ENCODE peak calls at places on chromosomes 1 and 21, in nine cellular contexts. N is A673, O is AG10803, U is heart left ventricle, G is uterus, K is choroid plexus epithelial cell, M is tibial artery, X is fibroblast of pulmonary artery, J is upper lobe of right lung. W is an unnamed sample.

GRCh38 chr1:53739109-53739681 is at the start of gene GLIS1:
- DNase-seq in N (peak; percentile 81), O (peak; percentile 82), U (peak; percentile 86), G (peak; percentile 87), K (peak; percentile 91), M (peak; percentile 79), X (peak; percentile 82), J (peak; percentile 87), W (peak; percentile 25)

GRCh38 chr21:42654179-42654912 is 925 bp downstream of the PDE9A start:
- DNase-seq in N (peak; percentile 78), O (no peak), U (no peak), G (no peak), K (no peak), M (no peak), X (no peak), J (peak; percentile 63), W (no peak)

GRCh38 chr1:175862418-175862817 is 119.0 kb upstream of the TNR start:
- DNase-seq in N (no peak), O (no peak), U (no peak), G (no peak), K (no peak), M (no peak), X (no peak), J (no peak), W (no peak)

GRCh38 chr21:36160850-36161178 is 4.2 kb downstream of the DOP1B start:
- DNase-seq in N (no peak), O (no peak), U (no peak), G (no peak), K (no peak), M (no peak), X (no peak), J (no peak), W (no peak)

GRCh38 chr1:247111259-247111635 is 7.1 kb upstream of the ZNF669 start:
- DNase-seq in N (no peak), O (no peak), U (no peak), G (peak; percentile 33), K (no peak), M (no peak), X (no peak), J (no peak), W (no peak)

GRCh38 chr1:25952851-25953401 is 44.9 kb downstream of the PAFAH2 start:
- DNase-seq in N (no peak), O (peak; percentile 90), U (peak; percentile 68), G (peak; percentile 46), K (peak; percentile 16), M (no peak), X (peak; percentile 62), J (no peak), W (no peak)

GRCh38 chr21:39349211-39350093 is 564 bp upstream of the HMGN1 start:
- DNase-seq in N (peak; percentile 98), O (peak; percentile 89), U (peak; percentile 97), G (peak; percentile 94), K (peak; percentile 97), M (peak; percentile 95), X (peak; percentile 95), J (peak; percentile 99), W (peak; percentile 78)

GRCh38 chr1:202788800-202789199 is 19.4 kb downstream of the KDM5B start:
- DNase-seq in N (no peak), O (no peak), U (no peak), G (no peak), K (no peak), M (no peak), X (no peak), J (no peak), W (no peak)

GRCh38 chr1:188249813-188250212 is 1421.1 kb downstream of the PLA2G4A start:
- DNase-seq in N (no peak), O (no peak), U (no peak), G (no peak), K (no peak), M (no peak), X (no peak), J (no peak), W (no peak)

GRCh38 chr1:208256556-208256955 is 12.4 kb upstream of the PLXNA2 start:
- DNase-seq in N (no peak), O (no peak), U (no peak), G (no peak), K (no peak), M (no peak), X (no peak), J (no peak), W (no peak)

GRCh38 chr1:156667610-156667967 is 9.6 kb downstream of the NES start:
- DNase-seq in N (no peak), O (no peak), U (peak; percentile 80), G (peak; percentile 77), K (no peak), M (no peak), X (no peak), J (no peak), W (no peak)

GRCh38 chr1:35079003-35079930 is at the start of gene ZMYM1:
- DNase-seq in N (peak; percentile 93), O (peak; percentile 81), U (peak; percentile 88), G (peak; percentile 86), K (peak; percentile 82), M (peak; percentile 88), X (peak; percentile 85), J (peak; percentile 92), W (peak; percentile 58)

GRCh38 chr1:27979151-27979858 is 19.5 kb downstream of the XKR8 start:
- DNase-seq in N (peak; percentile 73), O (peak; percentile 83), U (no peak), G (no peak), K (peak; percentile 91), M (no peak), X (peak; percentile 87), J (no peak), W (peak; percentile 12)

GRCh38 chr1:23394176-23394575 is 24.5 kb upstream of the ZNF436 start:
- DNase-seq in N (no peak), O (peak; percentile 77), U (no peak), G (peak; percentile 39), K (peak; percentile 95), M (no peak), X (peak; percentile 97), J (no peak), W (peak; percentile 79)

GRCh38 chr1:15337656-15338402 is 71.9 kb upstream of the EFHD2 start:
- DNase-seq in N (peak; percentile 72), O (peak; percentile 84), U (no peak), G (no peak), K (peak; percentile 62), M (peak; percentile 82), X (peak; percentile 69), J (peak; percentile 54), W (no peak)

DNA sequence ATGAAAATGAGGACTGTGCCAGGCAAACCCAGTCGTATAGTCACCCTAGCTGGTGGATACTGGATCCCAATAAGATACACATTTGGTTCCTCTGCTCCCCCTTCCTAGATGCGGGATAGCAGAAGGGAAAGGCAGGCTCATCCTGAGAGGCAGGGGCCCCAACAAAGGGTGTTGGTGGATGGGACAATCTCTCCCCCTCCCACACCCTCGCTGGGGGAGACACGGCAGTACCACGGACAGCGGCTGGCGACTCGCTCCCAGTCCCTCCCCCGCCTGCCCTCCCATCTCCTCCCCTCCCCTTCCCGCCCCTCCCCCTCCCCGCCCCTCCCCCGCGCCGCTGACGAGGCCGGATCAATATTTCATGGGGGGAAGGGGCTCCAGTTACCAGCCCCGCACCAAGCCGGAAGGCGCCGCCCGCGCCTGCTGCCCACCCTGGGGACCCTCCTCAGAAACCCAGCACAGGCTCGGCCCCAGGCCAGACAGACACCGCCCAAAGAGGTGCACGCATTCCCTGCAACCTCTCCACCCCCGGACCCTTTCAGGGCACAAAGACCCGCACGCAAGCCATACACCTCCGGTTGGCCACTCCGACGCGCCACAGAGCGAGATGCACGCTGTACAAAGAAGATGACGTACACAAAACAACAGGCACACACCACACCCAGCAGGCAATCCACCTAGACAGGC is 11.5 kb downstream of the RIMS3 start:
- DNase-seq in N (no peak), O (no peak), U (no peak), G (no peak), K (no peak), M (no peak), X (peak; percentile 15), J (no peak), W (no peak)
- H3K4me3 ChIP-seq in N (no peak overlapping the region), O (no peak overlapping the region), U (no peak overlapping the region), G (no peak overlapping the region), K (no peak overlapping the region), M (no peak overlapping the region), X (no peak overlapping the region), J (no peak overlapping the region), W (no peak overlapping the region)

GRCh38 chr1:16440150-16440479 is 409 bp upstream of the NECAP2 start:
- DNase-seq in N (no peak), O (no peak), U (no peak), G (no peak), K (peak; percentile 7), M (no peak), X (no peak), J (no peak), W (no peak)
- TF ChIP-seq CTCF in N (no peak), O (no peak), U (no peak), G (no peak), K (no peak), M (no peak), X (no peak), J (no peak), W (no peak)

GRCh38 chr1:200892958-200893357 is 1.7 kb upstream of the INAVA start:
- DNase-seq in N (no peak), O (no peak), U (no peak), G (no peak), K (no peak), M (no peak), X (no peak), J (no peak), W (no peak)

GRCh38 chr1:200891774-200892157 is 2.9 kb upstream of the INAVA start:
- DNase-seq in N (no peak), O (no peak), U (no peak), G (no peak), K (no peak), M (no peak), X (no peak), J (no peak), W (no peak)

GRCh38 chr1:200893411-200893901 is 1.2 kb upstream of the INAVA start:
- DNase-seq in N (no peak), O (no peak), U (no peak), G (no peak), K (no peak), M (no peak), X (no peak), J (no peak), W (no peak)

GRCh38 chr1:200890818-200891773 is 3.6 kb upstream of the INAVA start:
- DNase-seq in N (peak; percentile 56), O (peak; percentile 51), U (no peak), G (no peak), K (peak; percentile 36), M (no peak), X (peak; percentile 34), J (peak; percentile 77), W (no peak)

DNA sequence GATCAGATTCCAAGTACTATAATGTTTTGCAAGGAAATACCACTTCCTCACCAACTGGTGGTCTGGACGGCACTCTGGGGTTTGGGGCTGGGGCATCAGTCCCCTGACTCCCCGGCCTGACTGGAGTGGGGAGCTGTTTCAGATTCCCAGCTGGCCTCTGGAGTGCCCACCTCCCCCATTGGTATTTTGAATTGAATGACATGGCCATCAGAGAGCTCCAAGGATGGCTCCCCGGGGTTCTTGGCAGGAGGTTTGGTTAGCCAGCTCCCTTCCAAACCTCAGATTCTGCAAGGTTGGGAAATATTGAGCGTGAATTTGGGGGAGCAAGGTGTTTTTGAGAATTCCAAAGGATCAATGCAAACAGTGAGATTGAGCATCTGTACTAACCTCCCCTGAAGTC is 2.2 kb upstream of the INAVA start:
- DNase-seq in N (no peak), O (no peak), U (no peak), G (no peak), K (no peak), M (no peak), X (no peak), J (peak; percentile 30), W (no peak)
- H3K4me3 ChIP-seq in N (no peak overlapping the region), O (no peak overlapping the region), U (no peak overlapping the region), G (no peak overlapping the region), K (no peak overlapping the region), M (no peak overlapping the region), X (no peak overlapping the region), J (no peak overlapping the region), W (no peak overlapping the region)

GRCh38 chr1:209354111-209354839 is 229.2 kb upstream of the CAMK1G start:
- DNase-seq in N (peak; percentile 86), O (peak; percentile 91), U (peak; percentile 80), G (peak; percentile 70), K (peak; percentile 96), M (peak; percentile 69), X (peak; percentile 95), J (peak; percentile 71), W (peak; percentile 81)
- TF ChIP-seq CTCF in N (peak; percentile 92), O (peak; percentile 98), U (peak; percentile 78), G (peak; percentile 80), K (peak; percentile 96), M (peak; percentile 42), X (no peak), J (peak; percentile 82), W (peak; percentile 95)